ENCODE peak calls at places on chromosomes 11 and 22, in four cellular contexts. One of them, this sample, is unnamed. For H3K9me3, the result is how much of the 10 kb centered on the place peaks cover.

GRCh38 chr11:108559904-108560303 is 33.7 kb downstream of the EXPH5 start:
- DNase-seq in ascending aorta: no peak
- DNase-seq in spleen: no peak
- DNase-seq in fibroblast of lung: peak
- DNase-seq in this sample: no peak

GRCh38 chr11:79940976-79941735 is 500.3 kb upstream of the TENM4 start:
- DNase-seq in ascending aorta: no peak
- DNase-seq in spleen: no peak
- DNase-seq in fibroblast of lung: peak
- DNase-seq in this sample: no peak

GRCh38 chr11:126607776-126608625 is 252.5 kb downstream of the ST3GAL4 start:
- DNase-seq in ascending aorta: no peak
- DNase-seq in spleen: no peak
- DNase-seq in fibroblast of lung: no peak
- DNase-seq in this sample: no peak

GRCh38 chr11:35303596-35304392 is 115.6 kb downstream of the SLC1A2 start:
- DNase-seq in ascending aorta: no peak
- DNase-seq in spleen: no peak
- DNase-seq in fibroblast of lung: peak
- DNase-seq in this sample: no peak

GRCh38 chr11:44744160-44744559 is 17.4 kb downstream of the TSPAN18 start:
- DNase-seq in ascending aorta: no peak
- DNase-seq in spleen: no peak
- DNase-seq in fibroblast of lung: peak
- DNase-seq in this sample: no peak

GRCh38 chr11:69654660-69655478 is 13.9 kb downstream of the CCND1 start:
- DNase-seq in ascending aorta: no peak
- DNase-seq in spleen: no peak
- DNase-seq in fibroblast of lung: peak
- DNase-seq in this sample: no peak

GRCh38 chr11:67301951-67302516 is 1.3 kb upstream of the SSH3 start:
- DNase-seq in ascending aorta: no peak
- DNase-seq in spleen: peak
- DNase-seq in fibroblast of lung: peak
- DNase-seq in this sample: peak

GRCh38 chr11:129326921-129327320 is 48.7 kb upstream of the BARX2 start:
- DNase-seq in ascending aorta: no peak
- DNase-seq in spleen: no peak
- DNase-seq in fibroblast of lung: no peak
- DNase-seq in this sample: no peak

GRCh38 chr22:30249049-30250038 is 2.8 kb upstream of the LIF start:
- DNase-seq in ascending aorta: no peak
- DNase-seq in spleen: no peak
- DNase-seq in fibroblast of lung: peak
- DNase-seq in this sample: no peak

GRCh38 chr22:46069518-46070214 is 80.7 kb upstream of the PPARA start:
- DNase-seq in ascending aorta: peak
- DNase-seq in spleen: peak
- DNase-seq in fibroblast of lung: peak
- DNase-seq in this sample: peak

GRCh38 chr11:1072116-1072820 is 2.4 kb upstream of the MUC2 start:
- DNase-seq in ascending aorta: no peak
- DNase-seq in spleen: peak
- DNase-seq in fibroblast of lung: peak
- DNase-seq in this sample: peak

GRCh38 chr11:64650923-64651523 is 60.0 kb downstream of the SLC22A12 start:
- DNase-seq in ascending aorta: no peak
- DNase-seq in spleen: no peak
- DNase-seq in fibroblast of lung: peak
- DNase-seq in this sample: no peak

GRCh38 chr22:36540867-36541642 is 12.1 kb upstream of the EIF3D start:
- DNase-seq in ascending aorta: no peak
- DNase-seq in spleen: no peak
- DNase-seq in fibroblast of lung: no peak
- DNase-seq in this sample: no peak

GRCh38 chr11:20259506-20259905 is 99.2 kb upstream of the DBX1 start:
- DNase-seq in ascending aorta: no peak
- DNase-seq in spleen: no peak
- DNase-seq in fibroblast of lung: no peak
- DNase-seq in this sample: no peak

GRCh38 chr11:114598461-114598860 is 2.9 kb upstream of the NXPE4 start:
- DNase-seq in ascending aorta: no peak
- DNase-seq in spleen: no peak
- DNase-seq in fibroblast of lung: no peak
- DNase-seq in this sample: no peak

GRCh38 chr11:3132831-3133455 is 32.2 kb downstream of the OSBPL5 start:
- DNase-seq in ascending aorta: no peak
- DNase-seq in spleen: peak
- DNase-seq in fibroblast of lung: no peak
- DNase-seq in this sample: no peak

GRCh38 chr22:20673341-20674195 is 100.3 kb upstream of the SERPIND1 start:
- DNase-seq in ascending aorta: no peak
- DNase-seq in spleen: no peak
- DNase-seq in fibroblast of lung: no peak
- DNase-seq in this sample: no peak

GRCh38 chr11:57481315-57481714 is 21.0 kb downstream of the RTN4RL2 start:
- DNase-seq in ascending aorta: no peak
- DNase-seq in spleen: no peak
- DNase-seq in fibroblast of lung: no peak
- DNase-seq in this sample: no peak

GRCh38 chr22:44823396-44823795 is 71.0 kb downstream of the ARHGAP8 start:
- DNase-seq in ascending aorta: no peak
- DNase-seq in spleen: peak
- DNase-seq in fibroblast of lung: no peak
- DNase-seq in this sample: no peak

GRCh38 chr11:69396051-69396947 is 85.2 kb upstream of the LINC01488 start:
- DNase-seq in ascending aorta: no peak
- DNase-seq in spleen: peak
- DNase-seq in fibroblast of lung: no peak
- DNase-seq in this sample: no peak

GRCh38 chr11:69292221-69292648 is 1.7 kb upstream of the MYEOV start:
- DNase-seq in ascending aorta: no peak
- DNase-seq in spleen: peak
- DNase-seq in fibroblast of lung: peak
- DNase-seq in this sample: peak

GRCh38 chr11:72523991-72524390 is 89.7 kb upstream of the CLPB start:
- DNase-seq in ascending aorta: no peak
- DNase-seq in spleen: no peak
- DNase-seq in fibroblast of lung: no peak
- DNase-seq in this sample: no peak

GRCh38 chr11:64911689-64912088 is 5.3 kb downstream of the ATG2A start:
- DNase-seq in ascending aorta: no peak
- DNase-seq in spleen: no peak
- DNase-seq in fibroblast of lung: no peak
- DNase-seq in this sample: no peak

GRCh38 chr11:69337211-69337721 is 43.3 kb downstream of the MYEOV start:
- DNase-seq in ascending aorta: no peak
- DNase-seq in spleen: no peak
- DNase-seq in fibroblast of lung: no peak
- DNase-seq in this sample: no peak

GRCh38 chr11:75325713-75326438 is 25.6 kb downstream of the ARRB1 start:
- DNase-seq in ascending aorta: no peak
- DNase-seq in spleen: no peak
- DNase-seq in fibroblast of lung: peak
- DNase-seq in this sample: no peak

GRCh38 chr11:130088909-130089668 is 19.4 kb downstream of the APLP2 start:
- DNase-seq in ascending aorta: no peak
- DNase-seq in spleen: no peak
- DNase-seq in fibroblast of lung: no peak
- DNase-seq in this sample: no peak

GRCh38 chr11:122202951-122203456 is 87.0 kb upstream of the BLID start:
- DNase-seq in ascending aorta: no peak
- DNase-seq in spleen: peak
- DNase-seq in fibroblast of lung: peak
- DNase-seq in this sample: no peak

GRCh38 chr11:2512431-2513407 is 67.9 kb downstream of the KCNQ1 start:
- DNase-seq in ascending aorta: no peak
- DNase-seq in spleen: peak
- DNase-seq in fibroblast of lung: no peak
- DNase-seq in this sample: no peak

DNA sequence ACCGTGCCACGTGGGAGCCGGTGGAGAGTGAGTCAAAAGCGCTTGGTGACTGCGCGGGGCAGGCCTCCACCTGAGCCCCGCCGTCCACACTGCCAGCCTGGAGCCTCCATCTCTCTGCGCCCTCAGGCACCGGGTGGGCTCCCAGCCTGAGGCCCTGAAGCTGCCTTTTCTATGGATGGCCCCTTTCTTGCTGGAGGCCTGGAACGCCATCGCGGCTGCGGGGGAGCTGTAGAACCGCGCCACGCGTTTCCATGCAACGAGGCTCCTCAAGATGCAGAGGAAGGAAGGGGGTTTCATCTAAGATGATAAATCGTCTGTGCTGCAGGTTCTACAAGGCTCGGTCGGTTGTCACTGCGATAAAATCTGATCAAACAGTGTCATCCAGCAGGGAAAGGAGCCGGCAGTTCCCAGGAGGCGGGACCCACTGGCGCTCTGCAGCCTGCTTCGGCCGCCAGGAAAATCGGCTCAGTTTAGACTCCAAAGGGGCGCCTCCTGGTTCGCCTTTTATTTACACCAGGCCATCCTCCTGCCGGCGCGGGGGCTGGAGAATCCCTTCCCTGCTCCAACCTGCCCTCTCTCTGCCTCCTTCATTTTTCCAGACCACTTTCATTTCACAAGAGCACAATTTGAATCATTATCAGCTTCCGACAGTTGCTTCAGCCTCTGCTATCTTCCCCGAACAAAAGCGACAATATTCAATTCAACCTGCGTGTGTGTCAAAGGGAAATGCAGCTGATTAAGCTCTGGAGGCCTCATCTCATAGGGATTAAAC is 624.4 kb downstream of the BRD1 start:
- DNase-seq in ascending aorta: no peak
- DNase-seq in spleen: peak
- DNase-seq in fibroblast of lung: no peak
- DNase-seq in this sample: no peak
- H3K9me3 ChIP-seq in ascending aorta: under half
- H3K9me3 ChIP-seq in spleen: under half
- H3K9me3 ChIP-seq in fibroblast of lung: under half
- H3K9me3 ChIP-seq in this sample: under half

DNA sequence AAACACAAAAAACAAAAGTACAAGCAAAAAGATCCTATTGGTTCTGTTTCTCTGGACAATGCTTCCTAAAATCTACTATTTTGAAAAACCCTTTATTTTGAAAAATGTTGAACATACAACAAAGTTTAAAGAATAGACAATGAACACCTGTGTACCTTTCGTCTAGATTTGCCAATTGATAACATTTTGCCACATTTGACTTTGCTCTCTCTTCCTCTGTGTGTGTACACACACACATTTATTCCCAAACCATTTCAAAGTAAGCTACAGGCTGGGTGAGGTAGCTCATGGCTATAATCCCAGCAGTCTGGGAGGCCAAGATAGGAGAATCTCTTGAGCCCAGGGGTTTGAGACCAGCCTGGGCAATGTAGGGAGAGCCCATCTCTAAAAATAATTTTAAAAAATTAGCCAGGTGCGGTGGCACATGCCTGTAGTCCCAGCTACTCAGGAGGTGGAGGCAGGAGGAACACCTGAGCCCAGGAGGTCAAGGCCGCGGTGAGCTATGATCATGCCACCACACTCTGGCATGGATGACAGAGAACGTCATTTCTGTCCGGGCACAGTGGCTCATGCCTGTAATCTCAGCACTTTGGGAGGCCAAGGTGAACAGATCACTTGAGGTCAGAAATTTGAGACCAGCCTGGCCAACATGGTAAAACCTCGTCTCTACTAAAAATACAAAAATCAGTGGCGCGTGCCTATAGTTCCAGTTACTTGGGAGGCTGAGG is 5.3 kb upstream of the PSMC3 start:
- DNase-seq in ascending aorta: no peak
- DNase-seq in spleen: no peak
- DNase-seq in fibroblast of lung: no peak
- DNase-seq in this sample: no peak
- H3K9me3 ChIP-seq in ascending aorta: under half
- H3K9me3 ChIP-seq in spleen: under half
- H3K9me3 ChIP-seq in fibroblast of lung: under half
- H3K9me3 ChIP-seq in this sample: under half

GRCh38 chr22:49329636-49330035 is 498.0 kb downstream of the BRD1 start:
- DNase-seq in ascending aorta: no peak
- DNase-seq in spleen: peak
- DNase-seq in fibroblast of lung: no peak
- DNase-seq in this sample: no peak

GRCh38 chr22:49326558-49326957 is 501.1 kb downstream of the BRD1 start:
- DNase-seq in ascending aorta: no peak
- DNase-seq in spleen: peak
- DNase-seq in fibroblast of lung: no peak
- DNase-seq in this sample: no peak

GRCh38 chr22:49327411-49327810 is 500.3 kb downstream of the BRD1 start:
- DNase-seq in ascending aorta: no peak
- DNase-seq in spleen: peak
- DNase-seq in fibroblast of lung: no peak
- DNase-seq in this sample: no peak

GRCh38 chr22:49328630-49329405 is 498.9 kb downstream of the BRD1 start:
- DNase-seq in ascending aorta: no peak
- DNase-seq in spleen: peak
- DNase-seq in fibroblast of lung: no peak
- DNase-seq in this sample: no peak

DNA sequence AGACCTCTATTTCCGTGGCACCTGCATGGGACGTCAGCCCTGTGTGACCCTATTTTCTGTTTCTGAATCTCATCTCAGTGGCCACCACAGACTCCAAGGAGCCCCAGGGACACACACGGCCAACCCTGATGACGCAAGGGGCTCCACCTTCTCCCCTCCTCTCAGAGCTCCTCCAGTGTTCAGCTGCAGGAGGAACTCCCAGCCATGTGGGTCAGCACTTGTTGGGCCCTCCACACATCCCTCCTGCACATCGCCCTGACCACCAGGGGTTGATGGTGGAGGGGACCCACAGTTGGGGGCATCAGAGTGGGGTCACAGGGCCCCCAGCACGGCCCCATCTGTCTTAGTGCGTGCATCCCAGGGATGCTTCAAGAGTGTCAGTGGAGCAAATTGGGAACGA is 499.6 kb downstream of the BRD1 start:
- DNase-seq in ascending aorta: no peak
- DNase-seq in spleen: peak
- DNase-seq in fibroblast of lung: no peak
- DNase-seq in this sample: no peak
- H3K9me3 ChIP-seq in ascending aorta: under half
- H3K9me3 ChIP-seq in spleen: under half
- H3K9me3 ChIP-seq in fibroblast of lung: under half
- H3K9me3 ChIP-seq in this sample: under half

DNA sequence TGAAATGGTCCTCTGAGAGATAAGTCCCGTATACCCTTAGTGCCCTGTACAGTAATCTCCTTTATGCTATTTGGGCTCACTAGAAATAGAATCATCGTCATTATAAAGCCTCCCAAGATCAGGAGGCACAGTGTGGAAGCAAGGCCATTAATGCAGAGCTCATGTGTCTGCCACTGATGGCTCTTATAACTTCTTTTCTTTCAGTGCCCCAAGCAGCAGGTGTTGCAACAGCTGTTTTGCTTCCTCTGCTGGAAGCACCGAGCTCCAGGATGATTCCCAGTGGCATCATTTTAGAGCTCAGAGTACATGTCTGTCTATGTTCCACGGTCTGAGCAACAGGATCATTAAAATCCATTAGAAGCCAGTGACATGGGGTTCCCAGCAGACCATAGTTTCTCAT is 803.0 kb upstream of the FAT3 start:
- DNase-seq in ascending aorta: no peak
- DNase-seq in spleen: no peak
- DNase-seq in fibroblast of lung: no peak
- DNase-seq in this sample: no peak
- H3K9me3 ChIP-seq in ascending aorta: under half
- H3K9me3 ChIP-seq in spleen: under half
- H3K9me3 ChIP-seq in fibroblast of lung: under half
- H3K9me3 ChIP-seq in this sample: under half

GRCh38 chr11:76480241-76480640 is 35.4 kb downstream of the EMSY start:
- DNase-seq in ascending aorta: no peak
- DNase-seq in spleen: no peak
- DNase-seq in fibroblast of lung: no peak
- DNase-seq in this sample: no peak
- H3K9me3 ChIP-seq in ascending aorta: under half
- H3K9me3 ChIP-seq in spleen: under half
- H3K9me3 ChIP-seq in fibroblast of lung: under half
- H3K9me3 ChIP-seq in this sample: under half